ENCODE peak calls at places on chromosomes 3 and 15, in six cellular contexts. One of them, this sample, is unnamed.

GRCh38 chr3:123657578-123657977 is 72.7 kb upstream of the HACD2 start:
- DNase-seq in bronchial epithelial cell: no peak
- DNase-seq in HFFc6: no peak
- DNase-seq in tibial artery: no peak
- DNase-seq in AG09319: no peak
- DNase-seq in cardiac fibroblast: peak; percentile 66
- DNase-seq in this sample: no peak

GRCh38 chr15:66644815-66645345 is 57.2 kb upstream of the SMAD6 start:
- DNase-seq in AG09319: no peak
- DNase-seq in cardiac fibroblast: peak; percentile 45
- DNase-seq in tibial artery: no peak
- DNase-seq in HFFc6: peak; percentile 49
- DNase-seq in bronchial epithelial cell: no peak
- DNase-seq in this sample: no peak

GRCh38 chr15:75161106-75161505 is 40.6 kb upstream of the C15orf39 start:
- DNase-seq in tibial artery: no peak
- DNase-seq in cardiac fibroblast: no peak
- DNase-seq in AG09319: no peak
- DNase-seq in HFFc6: no peak
- DNase-seq in bronchial epithelial cell: no peak
- DNase-seq in this sample: no peak

GRCh38 chr15:85419200-85419599 is 38.8 kb downstream of the AKAP13 start:
- DNase-seq in AG09319: no peak
- DNase-seq in bronchial epithelial cell: peak; percentile 87
- DNase-seq in HFFc6: no peak
- DNase-seq in tibial artery: no peak
- DNase-seq in cardiac fibroblast: peak; percentile 82
- DNase-seq in this sample: no peak

GRCh38 chr3:94252316-94252715 is 189.5 kb downstream of the NSUN3 start:
- DNase-seq in tibial artery: no peak
- DNase-seq in HFFc6: no peak
- DNase-seq in bronchial epithelial cell: no peak
- DNase-seq in cardiac fibroblast: no peak
- DNase-seq in AG09319: no peak
- DNase-seq in this sample: no peak

GRCh38 chr15:64158363-64159134 is 4.3 kb downstream of the PPIB start:
- DNase-seq in HFFc6: no peak
- DNase-seq in tibial artery: no peak
- DNase-seq in cardiac fibroblast: no peak
- DNase-seq in AG09319: no peak
- DNase-seq in bronchial epithelial cell: no peak
- DNase-seq in this sample: no peak

GRCh38 chr3:196288141-196288460 is 575 bp upstream of the PCYT1A start:
- DNase-seq in cardiac fibroblast: peak; percentile 70
- DNase-seq in HFFc6: no peak
- DNase-seq in AG09319: no peak
- DNase-seq in tibial artery: no peak
- DNase-seq in bronchial epithelial cell: peak; percentile 29
- DNase-seq in this sample: no peak

GRCh38 chr3:24437326-24437725 is 57.3 kb downstream of the THRB start:
- DNase-seq in cardiac fibroblast: no peak
- DNase-seq in tibial artery: no peak
- DNase-seq in HFFc6: no peak
- DNase-seq in bronchial epithelial cell: no peak
- DNase-seq in AG09319: no peak
- DNase-seq in this sample: no peak

GRCh38 chr3:71428841-71429609 is 154.5 kb downstream of the FOXP1 start:
- DNase-seq in bronchial epithelial cell: peak; percentile 95
- DNase-seq in tibial artery: no peak
- DNase-seq in AG09319: peak; percentile 14
- DNase-seq in HFFc6: no peak
- DNase-seq in cardiac fibroblast: peak; percentile 67
- DNase-seq in this sample: no peak

GRCh38 chr15:74727727-74728126 is 2.4 kb upstream of the CYP1A1 start:
- DNase-seq in HFFc6: no peak
- DNase-seq in AG09319: no peak
- DNase-seq in tibial artery: no peak
- DNase-seq in bronchial epithelial cell: no peak
- DNase-seq in cardiac fibroblast: no peak
- DNase-seq in this sample: no peak

GRCh38 chr3:68057637-68058320 is 403.4 kb upstream of the SUCLG2 start:
- DNase-seq in HFFc6: no peak
- DNase-seq in cardiac fibroblast: no peak
- DNase-seq in AG09319: no peak
- DNase-seq in tibial artery: no peak
- DNase-seq in bronchial epithelial cell: no peak
- DNase-seq in this sample: no peak

GRCh38 chr15:47374222-47374621 is 343.1 kb upstream of the SEMA6D start:
- DNase-seq in AG09319: no peak
- DNase-seq in tibial artery: no peak
- DNase-seq in HFFc6: peak; percentile 34
- DNase-seq in bronchial epithelial cell: peak; percentile 47
- DNase-seq in cardiac fibroblast: peak; percentile 65
- DNase-seq in this sample: no peak

GRCh38 chr3:61903931-61904657 is 342.7 kb downstream of the PTPRG start:
- DNase-seq in tibial artery: no peak
- DNase-seq in bronchial epithelial cell: peak; percentile 59
- DNase-seq in HFFc6: peak; percentile 1
- DNase-seq in AG09319: no peak
- DNase-seq in cardiac fibroblast: peak; percentile 63
- DNase-seq in this sample: no peak

GRCh38 chr15:70142322-70143191 is 44.8 kb upstream of the TLE3 start:
- DNase-seq in tibial artery: no peak
- DNase-seq in bronchial epithelial cell: no peak
- DNase-seq in cardiac fibroblast: peak; percentile 40
- DNase-seq in AG09319: no peak
- DNase-seq in HFFc6: no peak
- DNase-seq in this sample: no peak

GRCh38 chr3:127222163-127222562 is 29.2 kb downstream of the PRR23E start:
- DNase-seq in bronchial epithelial cell: no peak
- DNase-seq in tibial artery: no peak
- DNase-seq in AG09319: no peak
- DNase-seq in cardiac fibroblast: no peak
- DNase-seq in HFFc6: no peak
- DNase-seq in this sample: no peak

GRCh38 chr15:31585231-31585630 is 258.6 kb downstream of the KLF13 start:
- DNase-seq in cardiac fibroblast: no peak
- DNase-seq in tibial artery: no peak
- DNase-seq in AG09319: no peak
- DNase-seq in HFFc6: no peak
- DNase-seq in bronchial epithelial cell: no peak
- DNase-seq in this sample: no peak

GRCh38 chr3:127749787-127750225 is 72.5 kb downstream of the MGLL start:
- DNase-seq in cardiac fibroblast: peak; percentile 14
- DNase-seq in HFFc6: no peak
- DNase-seq in bronchial epithelial cell: no peak
- DNase-seq in tibial artery: no peak
- DNase-seq in AG09319: no peak
- DNase-seq in this sample: no peak

GRCh38 chr15:60421544-60421943 is 23.8 kb upstream of the ANXA2 start:
- DNase-seq in cardiac fibroblast: peak; percentile 90
- DNase-seq in bronchial epithelial cell: peak; percentile 78
- DNase-seq in tibial artery: no peak
- DNase-seq in HFFc6: peak; percentile 78
- DNase-seq in AG09319: no peak
- DNase-seq in this sample: no peak

GRCh38 chr15:39248204-39248603 is 332.7 kb upstream of the THBS1 start:
- DNase-seq in tibial artery: no peak
- DNase-seq in HFFc6: peak; percentile 68
- DNase-seq in cardiac fibroblast: peak; percentile 96
- DNase-seq in bronchial epithelial cell: peak; percentile 41
- DNase-seq in AG09319: peak; percentile 63
- DNase-seq in this sample: no peak

GRCh38 chr3:8722808-8723207 is 10.8 kb upstream of the CAV3 start:
- DNase-seq in AG09319: no peak
- DNase-seq in tibial artery: no peak
- DNase-seq in bronchial epithelial cell: no peak
- DNase-seq in cardiac fibroblast: no peak
- DNase-seq in HFFc6: no peak
- DNase-seq in this sample: no peak

GRCh38 chr3:133890037-133890436 is 5.6 kb downstream of the RAB6B start:
- DNase-seq in tibial artery: no peak
- DNase-seq in cardiac fibroblast: no peak
- DNase-seq in AG09319: no peak
- DNase-seq in bronchial epithelial cell: no peak
- DNase-seq in HFFc6: no peak
- DNase-seq in this sample: no peak
- TF ChIP-seq CTCF in tibial artery: no peak
- TF ChIP-seq CTCF in cardiac fibroblast: no peak
- TF ChIP-seq CTCF in AG09319: no peak
- TF ChIP-seq CTCF in bronchial epithelial cell: no peak
- TF ChIP-seq CTCF in HFFc6: no peak
- TF ChIP-seq CTCF in this sample: no peak

GRCh38 chr3:153052096-153052460 is 109.9 kb upstream of the RAP2B start:
- DNase-seq in bronchial epithelial cell: peak; percentile 100
- DNase-seq in AG09319: no peak
- DNase-seq in cardiac fibroblast: peak; percentile 94
- DNase-seq in HFFc6: peak; percentile 92
- DNase-seq in tibial artery: peak; percentile 77
- DNase-seq in this sample: no peak
- TF ChIP-seq CTCF in bronchial epithelial cell: no peak
- TF ChIP-seq CTCF in AG09319: no peak
- TF ChIP-seq CTCF in cardiac fibroblast: no peak
- TF ChIP-seq CTCF in HFFc6: peak; percentile 10
- TF ChIP-seq CTCF in tibial artery: no peak
- TF ChIP-seq CTCF in this sample: no peak

GRCh38 chr3:150763122-150763840 is at the start of gene SIAH2:
- DNase-seq in bronchial epithelial cell: peak; percentile 92
- DNase-seq in tibial artery: peak; percentile 96
- DNase-seq in HFFc6: peak; percentile 92
- DNase-seq in cardiac fibroblast: peak; percentile 94
- DNase-seq in AG09319: peak; percentile 89
- DNase-seq in this sample: peak; percentile 75
- TF ChIP-seq CTCF in bronchial epithelial cell: no peak
- TF ChIP-seq CTCF in tibial artery: no peak
- TF ChIP-seq CTCF in HFFc6: no peak
- TF ChIP-seq CTCF in cardiac fibroblast: no peak
- TF ChIP-seq CTCF in AG09319: no peak
- TF ChIP-seq CTCF in this sample: no peak

GRCh38 chr3:19226516-19226915 is 78.2 kb downstream of the KCNH8 start:
- DNase-seq in bronchial epithelial cell: no peak
- DNase-seq in cardiac fibroblast: no peak
- DNase-seq in tibial artery: no peak
- DNase-seq in AG09319: no peak
- DNase-seq in HFFc6: no peak
- DNase-seq in this sample: no peak

GRCh38 chr3:19231792-19232461 is 83.6 kb downstream of the KCNH8 start:
- DNase-seq in AG09319: no peak
- DNase-seq in cardiac fibroblast: no peak
- DNase-seq in tibial artery: no peak
- DNase-seq in HFFc6: no peak
- DNase-seq in bronchial epithelial cell: no peak
- DNase-seq in this sample: no peak

GRCh38 chr3:19232566-19232965 is 84.3 kb downstream of the KCNH8 start:
- DNase-seq in cardiac fibroblast: no peak
- DNase-seq in AG09319: no peak
- DNase-seq in HFFc6: no peak
- DNase-seq in tibial artery: no peak
- DNase-seq in bronchial epithelial cell: peak; percentile 68
- DNase-seq in this sample: no peak

DNA sequence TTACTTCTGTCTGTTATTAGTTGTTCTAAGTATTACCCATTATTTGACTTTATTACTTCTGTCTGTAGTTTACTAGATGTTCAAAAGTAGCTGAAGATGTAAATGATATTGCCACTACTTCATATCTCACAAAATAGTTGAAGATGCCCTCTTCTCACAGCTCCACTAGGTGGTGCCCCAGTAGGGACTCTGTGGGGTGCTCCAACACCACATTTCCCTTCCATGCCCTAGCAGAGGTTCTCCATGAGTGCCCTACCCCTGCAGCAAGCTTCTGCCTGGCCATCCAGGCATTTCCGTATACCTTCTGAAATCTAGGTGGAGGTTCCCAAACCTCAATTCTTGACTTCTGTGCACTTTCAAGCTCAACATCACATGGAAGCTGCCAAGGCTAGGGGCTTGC is 80.8 kb downstream of the KCNH8 start:
- DNase-seq in tibial artery: no peak
- DNase-seq in HFFc6: no peak
- DNase-seq in AG09319: no peak
- DNase-seq in cardiac fibroblast: no peak
- DNase-seq in bronchial epithelial cell: no peak
- DNase-seq in this sample: no peak
- TF ChIP-seq CTCF in tibial artery: no peak
- TF ChIP-seq CTCF in HFFc6: no peak
- TF ChIP-seq CTCF in AG09319: no peak
- TF ChIP-seq CTCF in cardiac fibroblast: no peak
- TF ChIP-seq CTCF in bronchial epithelial cell: no peak
- TF ChIP-seq CTCF in this sample: no peak

GRCh38 chr15:99104788-99105515 is at the start of gene SYNM:
- DNase-seq in HFFc6: peak; percentile 37
- DNase-seq in AG09319: no peak
- DNase-seq in tibial artery: peak; percentile 94
- DNase-seq in bronchial epithelial cell: peak; percentile 25
- DNase-seq in cardiac fibroblast: peak; percentile 66
- DNase-seq in this sample: no peak
- TF ChIP-seq CTCF in HFFc6: peak; percentile 96
- TF ChIP-seq CTCF in AG09319: peak; percentile 30
- TF ChIP-seq CTCF in tibial artery: peak; percentile 96
- TF ChIP-seq CTCF in bronchial epithelial cell: peak; percentile 58
- TF ChIP-seq CTCF in cardiac fibroblast: peak; percentile 46
- TF ChIP-seq CTCF in this sample: peak; percentile 43

GRCh38 chr3:54891540-54891897 is 36.3 kb downstream of the LRTM1 start:
- DNase-seq in bronchial epithelial cell: peak; percentile 96
- DNase-seq in AG09319: peak; percentile 92
- DNase-seq in HFFc6: peak; percentile 98
- DNase-seq in tibial artery: peak; percentile 83
- DNase-seq in cardiac fibroblast: peak; percentile 96
- DNase-seq in this sample: no peak
- TF ChIP-seq CTCF in bronchial epithelial cell: peak; percentile 58
- TF ChIP-seq CTCF in AG09319: peak; percentile 65
- TF ChIP-seq CTCF in HFFc6: peak; percentile 76
- TF ChIP-seq CTCF in tibial artery: peak; percentile 20
- TF ChIP-seq CTCF in cardiac fibroblast: peak; percentile 70
- TF ChIP-seq CTCF in this sample: no peak